ENCODE peak calls at places on chromosomes 6 and 20, in seven cellular contexts. One of them, this sample, is unnamed.

GRCh38 chr6:146887447-146888077 is 288.8 kb downstream of the ADGB start:
- DNase-seq in CD8-positive, alpha-beta memory T cell: no peak
- DNase-seq in ovary: no peak
- DNase-seq in HCT116: no peak
- DNase-seq in hepatocyte: no peak
- DNase-seq in PC-9: no peak
- DNase-seq in colonic mucosa: no peak
- DNase-seq in this sample: no peak

GRCh38 chr6:12343440-12344162 is 53.4 kb downstream of the EDN1 start:
- DNase-seq in hepatocyte: peak; percentile 69
- DNase-seq in CD8-positive, alpha-beta memory T cell: no peak
- DNase-seq in PC-9: peak; percentile 26
- DNase-seq in colonic mucosa: peak; percentile 66
- DNase-seq in HCT116: no peak
- DNase-seq in ovary: no peak
- DNase-seq in this sample: no peak

GRCh38 chr6:88165877-88166492 is at the start of gene CNR1:
- DNase-seq in CD8-positive, alpha-beta memory T cell: no peak
- DNase-seq in ovary: peak; percentile 26
- DNase-seq in hepatocyte: peak; percentile 79
- DNase-seq in HCT116: no peak
- DNase-seq in colonic mucosa: peak; percentile 81
- DNase-seq in PC-9: no peak
- DNase-seq in this sample: no peak

GRCh38 chr6:104003803-104004516 is 855.8 kb downstream of the HACE1 start:
- DNase-seq in HCT116: no peak
- DNase-seq in CD8-positive, alpha-beta memory T cell: no peak
- DNase-seq in PC-9: no peak
- DNase-seq in hepatocyte: no peak
- DNase-seq in ovary: no peak
- DNase-seq in colonic mucosa: no peak
- DNase-seq in this sample: no peak

GRCh38 chr6:116971959-116972358 is 94.9 kb downstream of the RFX6 start:
- DNase-seq in ovary: no peak
- DNase-seq in hepatocyte: peak; percentile 61
- DNase-seq in HCT116: peak; percentile 54
- DNase-seq in PC-9: peak; percentile 11
- DNase-seq in colonic mucosa: peak; percentile 56
- DNase-seq in CD8-positive, alpha-beta memory T cell: no peak
- DNase-seq in this sample: no peak

GRCh38 chr6:42598300-42598699 is 34.5 kb downstream of the UBR2 start:
- DNase-seq in ovary: no peak
- DNase-seq in HCT116: no peak
- DNase-seq in PC-9: no peak
- DNase-seq in colonic mucosa: no peak
- DNase-seq in hepatocyte: no peak
- DNase-seq in CD8-positive, alpha-beta memory T cell: no peak
- DNase-seq in this sample: no peak

GRCh38 chr6:38371312-38371672 is 268.4 kb downstream of the BTBD9 start:
- DNase-seq in ovary: peak; percentile 29
- DNase-seq in PC-9: no peak
- DNase-seq in colonic mucosa: peak; percentile 20
- DNase-seq in HCT116: no peak
- DNase-seq in hepatocyte: no peak
- DNase-seq in CD8-positive, alpha-beta memory T cell: no peak
- DNase-seq in this sample: no peak

GRCh38 chr6:49653942-49654341 is 17.3 kb upstream of the RHAG start:
- DNase-seq in PC-9: no peak
- DNase-seq in colonic mucosa: no peak
- DNase-seq in CD8-positive, alpha-beta memory T cell: no peak
- DNase-seq in ovary: no peak
- DNase-seq in HCT116: no peak
- DNase-seq in hepatocyte: no peak
- DNase-seq in this sample: no peak

GRCh38 chr6:170237999-170238740 is 52.7 kb downstream of the DLL1 start:
- DNase-seq in CD8-positive, alpha-beta memory T cell: no peak
- DNase-seq in colonic mucosa: no peak
- DNase-seq in hepatocyte: no peak
- DNase-seq in PC-9: no peak
- DNase-seq in HCT116: no peak
- DNase-seq in ovary: peak; percentile 13
- DNase-seq in this sample: no peak

GRCh38 chr20:61252601-61253263 is 671 bp downstream of the CDH4 start:
- DNase-seq in CD8-positive, alpha-beta memory T cell: no peak
- DNase-seq in HCT116: no peak
- DNase-seq in ovary: no peak
- DNase-seq in colonic mucosa: no peak
- DNase-seq in hepatocyte: peak; percentile 29
- DNase-seq in PC-9: no peak
- DNase-seq in this sample: no peak

GRCh38 chr20:6708010-6708409 is 59.5 kb upstream of the BMP2 start:
- DNase-seq in hepatocyte: peak; percentile 72
- DNase-seq in HCT116: no peak
- DNase-seq in CD8-positive, alpha-beta memory T cell: no peak
- DNase-seq in ovary: no peak
- DNase-seq in colonic mucosa: peak; percentile 84
- DNase-seq in PC-9: no peak
- DNase-seq in this sample: no peak

GRCh38 chr6:101080597-101080996 is 199.5 kb upstream of the ASCC3 start:
- DNase-seq in CD8-positive, alpha-beta memory T cell: no peak
- DNase-seq in hepatocyte: no peak
- DNase-seq in ovary: no peak
- DNase-seq in colonic mucosa: no peak
- DNase-seq in HCT116: no peak
- DNase-seq in PC-9: no peak
- DNase-seq in this sample: no peak

GRCh38 chr6:24568687-24569086 is 73.9 kb downstream of the ALDH5A1 start:
- DNase-seq in CD8-positive, alpha-beta memory T cell: no peak
- DNase-seq in colonic mucosa: no peak
- DNase-seq in ovary: no peak
- DNase-seq in PC-9: no peak
- DNase-seq in HCT116: no peak
- DNase-seq in hepatocyte: no peak
- DNase-seq in this sample: no peak

GRCh38 chr6:35287671-35288396 is 9.8 kb upstream of the DEF6 start:
- DNase-seq in ovary: no peak
- DNase-seq in HCT116: no peak
- DNase-seq in CD8-positive, alpha-beta memory T cell: no peak
- DNase-seq in colonic mucosa: no peak
- DNase-seq in hepatocyte: no peak
- DNase-seq in PC-9: no peak
- DNase-seq in this sample: no peak

GRCh38 chr6:25468881-25469280 is 183.1 kb upstream of the SCGN start:
- DNase-seq in HCT116: no peak
- DNase-seq in colonic mucosa: no peak
- DNase-seq in PC-9: no peak
- DNase-seq in hepatocyte: no peak
- DNase-seq in ovary: no peak
- DNase-seq in CD8-positive, alpha-beta memory T cell: no peak
- DNase-seq in this sample: no peak

GRCh38 chr20:34581341-34582189 is 23.0 kb downstream of the MAP1LC3A start:
- DNase-seq in ovary: no peak
- DNase-seq in CD8-positive, alpha-beta memory T cell: no peak
- DNase-seq in colonic mucosa: no peak
- DNase-seq in hepatocyte: peak; percentile 49
- DNase-seq in PC-9: no peak
- DNase-seq in HCT116: no peak
- DNase-seq in this sample: no peak

GRCh38 chr20:62327726-62328495 is 25.1 kb downstream of the ADRM1 start:
- DNase-seq in ovary: no peak
- DNase-seq in HCT116: no peak
- DNase-seq in colonic mucosa: no peak
- DNase-seq in CD8-positive, alpha-beta memory T cell: no peak
- DNase-seq in hepatocyte: no peak
- DNase-seq in PC-9: no peak
- DNase-seq in this sample: no peak

GRCh38 chr6:111943273-111943672 is 70.0 kb upstream of the FYN start:
- DNase-seq in colonic mucosa: no peak
- DNase-seq in HCT116: no peak
- DNase-seq in ovary: no peak
- DNase-seq in CD8-positive, alpha-beta memory T cell: no peak
- DNase-seq in PC-9: no peak
- DNase-seq in hepatocyte: no peak
- DNase-seq in this sample: no peak

GRCh38 chr6:111942561-111942960 is 69.3 kb upstream of the FYN start:
- DNase-seq in CD8-positive, alpha-beta memory T cell: no peak
- DNase-seq in colonic mucosa: no peak
- DNase-seq in ovary: no peak
- DNase-seq in HCT116: no peak
- DNase-seq in hepatocyte: no peak
- DNase-seq in PC-9: no peak
- DNase-seq in this sample: no peak

GRCh38 chr6:111943723-111944122 is 70.5 kb upstream of the FYN start:
- DNase-seq in ovary: no peak
- DNase-seq in HCT116: no peak
- DNase-seq in PC-9: no peak
- DNase-seq in CD8-positive, alpha-beta memory T cell: no peak
- DNase-seq in colonic mucosa: no peak
- DNase-seq in hepatocyte: no peak
- DNase-seq in this sample: no peak

GRCh38 chr6:111941686-111942330 is 68.6 kb upstream of the FYN start:
- DNase-seq in PC-9: no peak
- DNase-seq in hepatocyte: no peak
- DNase-seq in colonic mucosa: no peak
- DNase-seq in ovary: no peak
- DNase-seq in HCT116: no peak
- DNase-seq in CD8-positive, alpha-beta memory T cell: no peak
- DNase-seq in this sample: no peak

DNA sequence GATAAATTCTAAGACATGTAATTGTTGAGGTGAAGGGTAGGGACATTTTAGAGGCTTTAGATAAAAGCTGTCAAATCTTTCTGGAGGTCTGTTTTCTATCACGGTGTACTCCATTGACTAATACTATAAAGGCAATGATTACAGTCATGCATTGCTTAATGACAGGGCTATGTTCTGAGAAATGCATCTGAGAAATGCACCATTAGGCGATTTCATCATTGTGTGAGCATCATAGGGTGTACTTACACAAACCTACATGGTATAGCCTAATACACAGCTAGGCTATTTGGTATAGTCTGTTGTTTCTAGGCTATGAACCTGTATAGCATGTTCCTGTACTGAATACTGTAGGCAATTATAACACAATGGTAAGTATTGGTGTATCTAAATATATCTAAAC is 71.3 kb upstream of the FYN start:
- DNase-seq in hepatocyte: no peak
- DNase-seq in CD8-positive, alpha-beta memory T cell: no peak
- DNase-seq in colonic mucosa: no peak
- DNase-seq in ovary: no peak
- DNase-seq in PC-9: no peak
- DNase-seq in HCT116: no peak
- DNase-seq in this sample: no peak
- H3K27ac ChIP-seq in hepatocyte: no peak overlapping the region
- H3K27ac ChIP-seq in CD8-positive, alpha-beta memory T cell: no peak overlapping the region
- H3K27ac ChIP-seq in colonic mucosa: no peak overlapping the region
- H3K27ac ChIP-seq in ovary: no peak overlapping the region
- H3K27ac ChIP-seq in PC-9: no peak overlapping the region
- H3K27ac ChIP-seq in HCT116: no peak overlapping the region
- H3K27ac ChIP-seq in this sample: no peak overlapping the region

GRCh38 chr6:152596706-152597105 is 40.5 kb downstream of the SYNE1 start:
- DNase-seq in hepatocyte: no peak
- DNase-seq in PC-9: no peak
- DNase-seq in HCT116: no peak
- DNase-seq in CD8-positive, alpha-beta memory T cell: no peak
- DNase-seq in ovary: no peak
- DNase-seq in colonic mucosa: no peak
- DNase-seq in this sample: no peak

GRCh38 chr6:152595507-152595906 is 41.7 kb downstream of the SYNE1 start:
- DNase-seq in PC-9: no peak
- DNase-seq in hepatocyte: peak; percentile 21
- DNase-seq in CD8-positive, alpha-beta memory T cell: no peak
- DNase-seq in HCT116: no peak
- DNase-seq in ovary: no peak
- DNase-seq in colonic mucosa: no peak
- DNase-seq in this sample: no peak

GRCh38 chr6:152598421-152598820 is 38.7 kb downstream of the SYNE1 start:
- DNase-seq in colonic mucosa: no peak
- DNase-seq in CD8-positive, alpha-beta memory T cell: no peak
- DNase-seq in hepatocyte: no peak
- DNase-seq in HCT116: no peak
- DNase-seq in PC-9: no peak
- DNase-seq in ovary: no peak
- DNase-seq in this sample: no peak

GRCh38 chr6:152600022-152600421 is 37.1 kb downstream of the SYNE1 start:
- DNase-seq in PC-9: no peak
- DNase-seq in CD8-positive, alpha-beta memory T cell: no peak
- DNase-seq in ovary: no peak
- DNase-seq in colonic mucosa: no peak
- DNase-seq in HCT116: no peak
- DNase-seq in hepatocyte: no peak
- DNase-seq in this sample: no peak

DNA sequence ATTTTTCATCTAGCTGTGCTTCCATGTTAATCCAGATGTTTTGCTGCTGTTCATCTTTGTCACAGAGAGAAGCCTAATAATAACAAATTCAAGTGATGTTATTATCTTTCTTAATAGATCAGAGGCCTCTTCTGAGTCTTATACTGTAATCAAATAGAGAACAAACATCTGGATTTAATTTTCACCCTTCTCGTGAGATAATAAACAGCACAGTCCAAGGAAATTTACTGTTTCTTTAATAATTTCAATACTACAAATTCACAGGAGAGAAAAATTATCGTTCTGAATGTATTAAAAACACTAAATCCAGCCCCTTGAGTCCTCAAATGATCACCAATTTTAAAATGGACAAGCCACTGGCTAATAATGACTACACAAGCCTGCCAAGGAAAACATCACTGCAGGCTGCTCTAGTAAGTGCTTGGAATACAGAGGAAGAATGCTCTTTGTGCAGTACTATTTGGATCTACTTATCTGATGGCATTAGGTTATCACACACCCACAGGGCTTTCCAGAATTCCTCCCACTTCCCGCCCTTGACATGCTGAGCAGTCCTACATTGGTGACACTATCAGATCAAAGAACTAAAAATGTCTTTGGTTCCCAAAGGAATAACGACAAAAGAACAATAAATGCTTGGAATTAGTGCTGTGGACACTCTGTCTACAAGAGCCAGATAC is 38.2 kb downstream of the SYNE1 start:
- DNase-seq in HCT116: no peak
- DNase-seq in PC-9: no peak
- DNase-seq in hepatocyte: no peak
- DNase-seq in colonic mucosa: no peak
- DNase-seq in ovary: no peak
- DNase-seq in CD8-positive, alpha-beta memory T cell: no peak
- DNase-seq in this sample: no peak
- H3K4me3 ChIP-seq in HCT116: no peak overlapping the region
- H3K4me3 ChIP-seq in PC-9: no peak overlapping the region
- H3K4me3 ChIP-seq in hepatocyte: no peak overlapping the region
- H3K4me3 ChIP-seq in colonic mucosa: no peak overlapping the region
- H3K4me3 ChIP-seq in ovary: no peak overlapping the region
- H3K4me3 ChIP-seq in CD8-positive, alpha-beta memory T cell: no peak overlapping the region
- H3K4me3 ChIP-seq in this sample: no peak overlapping the region

GRCh38 chr6:156396068-156396771 is 381.0 kb upstream of the ARID1B start:
- DNase-seq in ovary: no peak
- DNase-seq in hepatocyte: no peak
- DNase-seq in PC-9: no peak
- DNase-seq in colonic mucosa: no peak
- DNase-seq in HCT116: no peak
- DNase-seq in CD8-positive, alpha-beta memory T cell: no peak
- DNase-seq in this sample: no peak
- H3K27ac ChIP-seq in ovary: no peak overlapping the region
- H3K27ac ChIP-seq in hepatocyte: no peak overlapping the region
- H3K27ac ChIP-seq in PC-9: no peak overlapping the region
- H3K27ac ChIP-seq in colonic mucosa: no peak overlapping the region
- H3K27ac ChIP-seq in HCT116: no peak overlapping the region
- H3K27ac ChIP-seq in CD8-positive, alpha-beta memory T cell: no peak overlapping the region
- H3K27ac ChIP-seq in this sample: no peak overlapping the region

GRCh38 chr20:17849111-17849900 is 119.3 kb downstream of the SNX5 start:
- DNase-seq in HCT116: no peak
- DNase-seq in CD8-positive, alpha-beta memory T cell: no peak
- DNase-seq in PC-9: no peak
- DNase-seq in hepatocyte: no peak
- DNase-seq in ovary: no peak
- DNase-seq in colonic mucosa: no peak
- DNase-seq in this sample: no peak
- H3K4me3 ChIP-seq in HCT116: peak overlapping the region; percentile 21
- H3K4me3 ChIP-seq in CD8-positive, alpha-beta memory T cell: no peak overlapping the region
- H3K4me3 ChIP-seq in PC-9: no peak overlapping the region
- H3K4me3 ChIP-seq in hepatocyte: no peak overlapping the region
- H3K4me3 ChIP-seq in ovary: no peak overlapping the region
- H3K4me3 ChIP-seq in colonic mucosa: no peak overlapping the region
- H3K4me3 ChIP-seq in this sample: no peak overlapping the region